ENCODE peak calls at places on chromosomes 12 and 14, in four cellular contexts. C is coronary artery, H is esophagus squamous epithelium, Y is type B pancreatic cell. L is an unnamed sample.
A peak's percentile ranks its signal among the peaks of the same experiment; 100 is the strongest.

GRCh38 chr14:74705607-74706006 is 7.3 kb downstream of the AREL1 start:
- DNase-seq in C (no peak), H (no peak), Y (no peak), L (no peak)

GRCh38 chr14:76201162-76201561 is 49.4 kb downstream of the GPATCH2L start:
- DNase-seq in C (no peak), H (no peak), Y (no peak), L (no peak)

GRCh38 chr14:37019488-37019887 is 152.9 kb downstream of the SLC25A21 start:
- DNase-seq in C (no peak), H (no peak), Y (no peak), L (no peak)

GRCh38 chr14:100039903-100040302 is 25.3 kb upstream of the EVL start:
- DNase-seq in C (no peak), H (no peak), Y (no peak), L (no peak)

GRCh38 chr12:96886998-96887677 is 19.9 kb upstream of the NEDD1 start:
- DNase-seq in C (no peak), H (no peak), Y (no peak), L (no peak)

GRCh38 chr14:51335521-51335920 is 95.5 kb downstream of the TMX1 start:
- DNase-seq in C (no peak), H (no peak), Y (no peak), L (no peak)

GRCh38 chr12:55983229-55983849 is 9.5 kb downstream of the RAB5B start:
- DNase-seq in C (no peak), H (no peak), Y (no peak), L (no peak)

GRCh38 chr14:53493310-53493709 is 340.2 kb upstream of the DDHD1 start:
- DNase-seq in C (no peak), H (no peak), Y (no peak), L (no peak)

GRCh38 chr14:58465425-58465824 is 37.9 kb downstream of the KIAA0586 start:
- DNase-seq in C (no peak), H (no peak), Y (no peak), L (no peak)

GRCh38 chr12:59194794-59195193 is 274.5 kb upstream of the LRIG3 start:
- DNase-seq in C (no peak), H (no peak), Y (no peak), L (no peak)

GRCh38 chr14:38290601-38291190 is 34.8 kb upstream of the CLEC14A start:
- DNase-seq in C (no peak), H (no peak), Y (no peak), L (no peak)

GRCh38 chr12:32273712-32274111 is 125.6 kb upstream of the FGD4 start:
- DNase-seq in C (no peak), H (no peak), Y (no peak), L (no peak)

GRCh38 chr14:85566603-85567002 is 36.7 kb downstream of the FLRT2 start:
- DNase-seq in C (no peak), H (no peak), Y (no peak), L (no peak)

GRCh38 chr12:6306599-6307220 is 3.8 kb upstream of the PLEKHG6 start:
- DNase-seq in C (no peak), H (no peak), Y (no peak), L (no peak)

GRCh38 chr12:2963760-2964292 is 4.6 kb downstream of the TEAD4 start:
- DNase-seq in C (no peak), H (no peak), Y (no peak), L (no peak)

GRCh38 chr12:32921397-32921796 is 24.8 kb upstream of the PKP2 start:
- DNase-seq in C (no peak), H (no peak), Y (no peak), L (no peak)

GRCh38 chr14:27242874-27243273 is 645.0 kb upstream of the NOVA1 start:
- DNase-seq in C (no peak), H (no peak), Y (no peak), L (no peak)

GRCh38 chr12:33253123-33253522 is 186.5 kb downstream of the SYT10 start:
- DNase-seq in C (no peak), H (no peak), Y (no peak), L (no peak)

GRCh38 chr12:96197503-96198272 is 3.5 kb downstream of the ELK3 start:
- DNase-seq in C (no peak), H (no peak), Y (no peak), L (no peak)

GRCh38 chr14:61281911-61282310 is 773 bp upstream of the TMEM30B start:
- DNase-seq in C (no peak), H (no peak), Y (no peak), L (no peak)

GRCh38 chr14:99174920-99175319 is 97.1 kb downstream of the BCL11B start:
- DNase-seq in C (no peak), H (no peak), Y (no peak), L (no peak)

GRCh38 chr14:93160353-93160801 is 24.3 kb downstream of the MOAP1 start:
- DNase-seq in C (no peak), H (no peak), Y (no peak), L (no peak)

GRCh38 chr12:104499668-104500328 is 43.0 kb downstream of the CHST11 start:
- DNase-seq in C (no peak), H (no peak), Y (no peak), L (no peak)

GRCh38 chr12:79826267-79827128 is 108.4 kb downstream of the PPP1R12A start:
- DNase-seq in C (no peak), H (no peak), Y (no peak), L (no peak)

GRCh38 chr12:32615441-32615840 is 63.7 kb upstream of the DNM1L start:
- DNase-seq in C (no peak), H (no peak), Y (no peak), L (no peak)

GRCh38 chr14:101070540-101071492 is 167.3 kb upstream of the RTL1 start:
- DNase-seq in C (peak; percentile 55), H (no peak), Y (peak; percentile 40), L (peak; percentile 80)

GRCh38 chr12:45131506-45131905 is 80.6 kb upstream of the DBX2 start:
- DNase-seq in C (no peak), H (no peak), Y (no peak), L (no peak)

GRCh38 chr12:54216580-54217308 is 28.0 kb upstream of the SMUG1 start:
- DNase-seq in C (no peak), H (no peak), Y (peak; percentile 83), L (no peak)

DNA sequence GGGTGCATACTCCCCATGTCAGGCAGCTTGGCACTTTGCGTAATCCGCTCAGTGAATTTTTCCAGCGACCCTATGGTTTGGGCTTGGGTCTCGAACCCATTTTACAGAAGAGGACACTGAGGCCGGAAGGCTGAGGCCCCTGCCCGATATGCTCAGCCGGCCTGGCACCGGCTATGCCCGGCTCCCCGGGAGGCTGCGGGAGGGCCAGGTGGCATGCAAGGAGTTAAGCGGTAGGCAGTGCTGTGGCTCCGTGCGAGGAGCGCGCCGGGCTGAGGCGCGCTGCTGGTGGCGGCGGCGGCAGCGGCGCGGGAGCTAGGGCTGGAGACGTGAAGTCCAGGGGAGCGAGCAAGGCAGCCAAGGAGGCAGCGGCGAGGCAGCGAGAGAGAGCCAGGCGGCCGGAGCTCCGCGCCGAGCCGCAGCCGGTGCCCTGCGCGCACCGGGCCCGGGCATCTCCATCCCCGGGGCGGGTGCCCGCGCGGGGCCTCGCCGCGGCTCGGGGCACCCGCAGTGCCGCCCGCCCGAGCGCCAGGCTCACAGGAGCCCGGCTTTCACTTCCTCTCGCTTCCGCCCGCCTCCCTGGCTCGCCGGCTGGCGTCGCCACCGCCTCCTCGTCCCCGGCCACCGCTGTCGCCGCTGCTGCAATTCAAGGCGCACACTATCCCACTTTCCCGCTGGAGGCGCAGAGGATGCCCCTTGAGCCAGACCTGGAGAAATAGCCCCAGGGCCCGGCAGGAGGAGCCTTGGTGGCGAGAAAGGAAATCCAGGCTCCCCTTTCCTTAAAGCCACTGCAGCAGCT is at the start of gene WSCD2:
- DNase-seq in C (peak; percentile 87), H (no peak), Y (peak; percentile 79), L (peak; percentile 85)
- TF ChIP-seq CTCF in C (no peak), H (no peak), Y (peak; percentile 67), L (peak; percentile 40)

DNA sequence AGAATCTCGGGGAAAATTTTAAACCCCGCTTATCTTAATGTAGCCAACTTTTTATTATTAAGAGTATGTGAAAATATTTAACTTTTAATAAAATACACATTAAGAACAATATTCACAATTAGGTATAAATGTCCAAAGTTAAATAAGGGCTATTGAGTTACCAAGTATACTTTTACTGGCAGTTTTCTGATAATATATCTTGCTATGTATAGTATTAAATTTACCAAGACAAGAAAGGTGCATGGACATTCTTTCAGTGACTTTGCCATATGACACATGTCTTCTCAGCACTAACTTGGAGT is 115.4 kb downstream of the MON2 start:
- DNase-seq in C (no peak), H (no peak), Y (no peak), L (no peak)
- TF ChIP-seq CTCF in C (no peak), H (no peak), Y (no peak), L (no peak)

DNA sequence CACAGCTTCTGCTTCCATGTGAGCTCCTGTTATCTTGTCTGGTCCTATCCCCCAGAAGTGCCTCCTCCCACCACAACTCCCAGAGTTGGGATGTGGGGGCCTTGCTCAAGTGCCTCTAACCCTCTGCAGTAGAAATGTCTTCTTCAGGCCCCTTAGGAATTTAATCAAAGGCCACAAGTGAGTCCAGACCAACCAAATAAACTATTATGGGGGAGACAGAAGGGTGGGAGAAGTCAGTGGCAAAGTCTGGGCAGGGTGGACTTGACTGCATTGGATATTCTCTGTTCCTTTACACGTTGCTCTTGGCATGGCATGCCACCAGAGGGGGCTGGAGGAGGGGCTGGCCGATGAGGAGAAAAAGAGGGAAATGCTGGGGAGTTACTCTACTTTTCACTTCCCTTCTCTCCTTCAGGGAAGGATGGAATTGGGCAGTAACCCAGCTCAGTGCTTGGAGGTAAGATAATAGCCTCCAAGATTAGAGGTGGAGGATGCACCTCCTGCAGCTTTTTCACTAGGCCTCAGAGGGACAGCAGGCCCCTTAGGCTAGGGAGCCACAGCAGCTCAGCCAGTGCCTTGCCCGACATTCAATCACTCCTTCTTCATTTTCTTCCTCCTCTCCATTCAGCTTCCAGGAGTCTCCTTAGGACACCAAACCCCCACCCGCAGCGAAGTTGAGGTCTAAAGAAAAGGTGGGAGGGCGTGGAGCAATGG is 1.2 kb upstream of the AP1G2 start:
- DNase-seq in C (no peak), H (no peak), Y (no peak), L (no peak)
- TF ChIP-seq CTCF in C (no peak), H (no peak), Y (peak; percentile 55), L (peak; percentile 36)

DNA sequence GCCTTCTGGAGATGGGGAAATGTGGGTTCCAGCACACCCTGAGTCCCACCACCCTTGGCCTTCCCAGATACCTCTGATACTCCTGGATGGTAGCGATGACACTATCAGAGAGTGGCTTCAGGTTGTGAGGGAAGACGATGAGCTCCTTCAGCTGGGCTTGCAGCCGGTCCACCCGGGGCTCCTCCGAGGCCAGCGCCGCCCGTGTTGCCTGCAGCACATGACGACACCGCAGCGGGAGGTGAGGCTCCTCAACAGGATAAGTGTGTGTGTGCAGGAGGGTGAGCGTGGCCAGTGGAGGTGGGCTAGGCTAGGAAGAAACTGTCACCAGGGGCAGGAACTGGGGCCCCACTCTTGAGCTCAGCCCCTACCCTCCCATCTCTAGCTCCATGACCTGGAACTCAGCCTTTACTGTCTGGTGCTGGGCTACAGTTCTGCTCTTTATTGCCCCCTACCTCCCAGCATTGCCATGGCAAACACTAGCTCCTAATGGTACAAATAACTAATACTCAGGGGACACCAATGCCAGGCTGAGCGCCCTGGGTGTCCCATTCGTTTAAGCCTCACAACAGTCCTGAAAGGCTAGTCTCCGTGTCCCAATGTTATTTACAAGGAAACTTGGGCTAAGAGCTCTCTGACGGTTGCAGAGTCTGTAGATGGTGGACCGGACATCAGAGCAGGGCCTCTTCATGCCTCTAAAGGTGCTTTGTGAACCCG is 64.1 kb downstream of the SYNE3 start:
- DNase-seq in C (no peak), H (no peak), Y (no peak), L (no peak)
- TF ChIP-seq CTCF in C (no peak), H (no peak), Y (peak; percentile 51), L (peak; percentile 52)

GRCh38 chr14:89954045-89955021 is at the start of gene EFCAB11:
- DNase-seq in C (peak; percentile 97), H (peak; percentile 85), Y (peak; percentile 95), L (peak; percentile 98)
- TF ChIP-seq CTCF in C (no peak), H (no peak), Y (peak; percentile 56), L (peak; percentile 34)

L was measured in osteocyte.